ENCODE peak calls at places on chromosomes 5 and 9, in ten cellular contexts. M is K562, P is HepG2, Y is fibroblast of lung, I is GM23338, Z is GM12878, H is astrocyte, V is DND-41, D is mammary epithelial cell, U is PC-3. T is an unnamed sample.

GRCh38 chr5:29960323-29960722 is 1233.2 kb upstream of the CDH6 start:
- DNase-seq in M (no peak), P (no peak), Y (no peak), I (peak; percentile 7), Z (no peak), H (no peak), V (no peak), D (no peak), U (no peak), T (no peak)

GRCh38 chr5:80192507-80193241 is 63.2 kb downstream of the SERINC5 start:
- DNase-seq in M (no peak), P (peak; percentile 31), Y (no peak), I (no peak), Z (no peak), H (peak; percentile 68), V (no peak), D (no peak), U (no peak), T (no peak)

GRCh38 chr5:125829349-125829748 is 593.9 kb upstream of the GRAMD2B start:
- DNase-seq in M (no peak), P (no peak), Y (no peak), I (no peak), Z (no peak), H (no peak), V (no peak), D (no peak), U (no peak), T (no peak)

GRCh38 chr9:111150241-111150640 is 112.0 kb upstream of the LPAR1 start:
- DNase-seq in M (no peak), P (no peak), Y (no peak), I (no peak), Z (no peak), H (no peak), V (no peak), D (no peak), U (no peak), T (no peak)

GRCh38 chr5:52947208-52947607 is 41.9 kb upstream of the ITGA2 start:
- DNase-seq in M (no peak), P (no peak), Y (no peak), I (no peak), Z (no peak), H (no peak), V (no peak), D (no peak), U (no peak), T (no peak)

GRCh38 chr9:76001494-76001893 is 111.0 kb downstream of the PCSK5 start:
- DNase-seq in M (no peak), P (no peak), Y (no peak), I (no peak), Z (no peak), H (no peak), V (no peak), D (no peak), U (no peak), T (no peak)

GRCh38 chr9:16883586-16883985 is 13.1 kb upstream of the BNC2 start:
- DNase-seq in M (no peak), P (no peak), Y (no peak), I (no peak), Z (no peak), H (no peak), V (no peak), D (no peak), U (peak; percentile 59), T (no peak)

GRCh38 chr9:36149197-36149596 is 12.7 kb downstream of the GLIPR2 start:
- DNase-seq in M (no peak), P (no peak), Y (peak; percentile 68), I (no peak), Z (no peak), H (peak; percentile 86), V (no peak), D (peak; percentile 48), U (no peak), T (no peak)

GRCh38 chr9:79264511-79265448 is 307.0 kb upstream of the TLE4 start:
- DNase-seq in M (no peak), P (no peak), Y (no peak), I (no peak), Z (no peak), H (no peak), V (no peak), D (no peak), U (no peak), T (no peak)

GRCh38 chr5:173232499-173233346 is 2.3 kb downstream of the NKX2-5 start:
- DNase-seq in M (no peak), P (no peak), Y (no peak), I (peak; percentile 57), Z (no peak), H (no peak), V (no peak), D (no peak), U (no peak), T (no peak)
- TF ChIP-seq EZH2 in M (no peak), P (no peak), Y (peak; percentile 96), I (peak; percentile 98), Z (no peak), H (peak; percentile 97), V (no peak), D (peak; percentile 95), U (no peak), T (peak; percentile 97)

GRCh38 chr9:83701286-83701685 is 6.5 kb downstream of the UBQLN1 start:
- DNase-seq in M (no peak), P (no peak), Y (no peak), I (no peak), Z (no peak), H (no peak), V (no peak), D (no peak), U (no peak), T (no peak)
- H4K20me1 ChIP-seq in M (peaks cover 22% of the 10 kb centered on the region), P (peaks cover 87% of the 10 kb centered on the region), Y (peaks cover 6% of the 10 kb centered on the region), I (peaks cover 76% of the 10 kb centered on the region), Z (peaks cover 6% of the 10 kb centered on the region), H (peaks cover 97% of the 10 kb centered on the region), V (peaks cover 89% of the 10 kb centered on the region), D (peaks cover 16% of the 10 kb centered on the region), U (peaks cover 89% of the 10 kb centered on the region), T (peaks cover 94% of the 10 kb centered on the region)

DNA sequence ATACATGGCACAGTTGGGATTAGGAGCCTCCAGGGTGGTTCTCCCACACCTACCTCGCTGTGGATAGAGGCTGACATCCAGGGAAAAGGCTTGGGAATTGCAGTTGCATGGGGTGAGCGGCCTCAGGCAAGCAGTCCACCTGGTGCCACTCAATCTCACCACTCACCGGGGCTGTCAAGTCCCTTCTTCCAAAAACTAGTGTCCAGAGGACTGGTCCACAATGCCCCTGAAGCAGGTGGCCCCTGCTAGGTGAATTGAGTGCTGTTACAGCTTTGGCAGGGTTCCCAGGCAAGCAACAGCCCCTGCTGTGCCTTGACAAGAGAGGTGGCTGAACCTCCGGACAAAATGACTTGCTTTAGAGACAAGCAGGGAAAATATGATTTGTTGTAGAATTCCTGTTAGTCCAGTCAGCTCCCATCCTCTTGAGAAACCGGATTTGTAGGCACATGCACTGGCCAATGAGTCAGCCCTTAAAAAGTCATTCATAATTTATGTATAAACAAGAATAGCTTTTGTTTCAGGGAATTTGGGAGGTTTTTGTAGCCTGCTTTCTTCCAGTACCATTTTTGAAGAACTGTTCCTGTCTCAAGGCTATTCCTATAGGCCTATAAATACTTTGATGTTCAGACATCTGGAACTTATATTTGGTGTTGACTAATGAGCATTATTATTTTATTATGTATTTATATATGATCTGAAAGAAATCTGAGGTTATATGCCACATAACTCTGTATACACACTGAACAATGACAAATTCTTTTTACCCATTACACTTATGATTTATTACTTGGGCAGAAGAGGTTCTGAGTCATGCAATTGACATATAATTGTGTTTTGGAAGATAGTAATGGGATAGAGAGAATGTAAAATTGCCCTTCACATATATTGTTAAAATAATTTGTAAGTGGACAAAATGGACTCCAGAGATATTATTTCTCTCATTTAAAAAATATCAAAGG is 411.1 kb downstream of the ACTL7B start:
- DNase-seq in M (no peak), P (peak; percentile 72), Y (peak; percentile 95), I (no peak), Z (no peak), H (peak; percentile 95), V (no peak), D (peak; percentile 91), U (peak; percentile 91), T (peak; percentile 60)
- H3K36me3 ChIP-seq in M (no peaks in the 10 kb centered on the region), P (no peaks in the 10 kb centered on the region), Y (no peaks in the 10 kb centered on the region), I (no peaks in the 10 kb centered on the region), Z (no peaks in the 10 kb centered on the region), H (no peaks in the 10 kb centered on the region), V (no peaks in the 10 kb centered on the region), D (no peaks in the 10 kb centered on the region), U (no peaks in the 10 kb centered on the region), T (no peaks in the 10 kb centered on the region)

GRCh38 chr5:149357370-149358293 is at the start of gene PCYOX1L:
- DNase-seq in M (peak; percentile 98), P (peak; percentile 92), Y (peak; percentile 92), I (peak; percentile 98), Z (peak; percentile 82), H (peak; percentile 89), V (peak; percentile 92), D (peak; percentile 97), U (peak; percentile 100), T (peak; percentile 96)
- TF ChIP-seq EZH2 in M (no peak), P (no peak), Y (no peak), I (no peak), Z (no peak), H (no peak), V (no peak), D (no peak), U (no peak), T (no peak)

GRCh38 chr5:177004961-177005360 is 1.6 kb downstream of the UIMC1 start:
- DNase-seq in M (no peak), P (no peak), Y (no peak), I (no peak), Z (no peak), H (no peak), V (no peak), D (no peak), U (no peak), T (no peak)

GRCh38 chr5:177006265-177006972 is at the start of gene UIMC1:
- DNase-seq in M (peak; percentile 94), P (peak; percentile 82), Y (peak; percentile 91), I (peak; percentile 96), Z (peak; percentile 71), H (peak; percentile 83), V (peak; percentile 94), D (peak; percentile 94), U (peak; percentile 93), T (peak; percentile 97)

GRCh38 chr5:176998828-176999227 is 7.8 kb downstream of the UIMC1 start:
- DNase-seq in M (no peak), P (no peak), Y (no peak), I (no peak), Z (no peak), H (no peak), V (no peak), D (no peak), U (no peak), T (no peak)

GRCh38 chr5:177005619-177006264 is 837 bp downstream of the UIMC1 start:
- DNase-seq in M (peak; percentile 73), P (peak; percentile 54), Y (peak; percentile 55), I (peak; percentile 77), Z (no peak), H (peak; percentile 51), V (peak; percentile 70), D (peak; percentile 66), U (peak; percentile 72), T (peak; percentile 92)

DNA sequence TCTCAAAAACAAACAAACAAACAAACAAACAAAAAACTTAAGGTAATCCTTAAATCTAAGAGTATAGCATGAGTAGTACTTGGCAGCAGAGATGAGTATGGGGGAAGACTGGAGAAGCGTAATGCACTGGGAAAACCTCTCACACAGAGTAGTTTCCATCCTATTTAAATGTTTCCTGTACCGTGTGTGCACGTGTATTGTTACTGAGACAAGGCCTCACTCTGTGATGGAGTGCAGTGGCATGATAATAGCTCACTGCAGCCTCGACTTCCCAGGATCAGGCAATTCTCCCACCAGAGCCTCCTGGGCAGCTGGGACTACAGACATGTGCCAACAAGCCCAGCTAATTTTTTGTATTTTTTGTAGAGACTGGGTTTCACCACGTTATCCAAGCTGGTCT is 2.9 kb downstream of the UIMC1 start:
- DNase-seq in M (no peak), P (no peak), Y (no peak), I (no peak), Z (no peak), H (no peak), V (no peak), D (no peak), U (no peak), T (no peak)
- H4K20me1 ChIP-seq in M (peaks cover 24% of the 10 kb centered on the region), P (peaks cover 26% of the 10 kb centered on the region), Y (peaks cover 5% of the 10 kb centered on the region), I (peaks cover 50% of the 10 kb centered on the region), Z (peaks cover 2% of the 10 kb centered on the region), H (peaks cover 64% of the 10 kb centered on the region), V (peaks cover 50% of the 10 kb centered on the region), D (no peaks in the 10 kb centered on the region), U (peaks cover 29% of the 10 kb centered on the region), T (peaks cover 63% of the 10 kb centered on the region)